ENCODE peak calls at places on chromosome 5, in ten cellular contexts. U is EL; V is epithelial cell of proximal tubule; N is hepatocyte; M is RWPE2; G is T1000; S is activated CD4-positive, alpha-beta T cell treated with anti-CD3 and anti-CD28 coated beads for 1 hour; R is SHP77; Q is NCI-H1048; Z is CD4-positive, alpha-beta T cell. A is an unnamed sample.
A peak's percentile ranks its signal among the peaks of the same experiment; 100 is the strongest.

GRCh38 chr5:131589510-131590348 is 45.3 kb downstream of the RAPGEF6 start:
- DNase-seq in R (peak; percentile 65), Q (no peak), N (peak; percentile 76), Z (peak; percentile 13), M (no peak), G (no peak), V (peak; percentile 20), S (no peak), U (peak; percentile 55), A (peak; percentile 91)

GRCh38 chr5:144335561-144335960 is 164.9 kb downstream of the KCTD16 start:
- DNase-seq in S (no peak), N (no peak), Q (no peak), U (no peak), R (peak; percentile 62), G (no peak), Z (no peak), M (no peak), V (no peak), A (no peak)

GRCh38 chr5:54616031-54616430 is 98.5 kb downstream of the SNX18 start:
- DNase-seq in V (peak; percentile 31), Q (no peak), U (no peak), M (no peak), N (peak; percentile 38), R (no peak), Z (no peak), G (no peak), S (no peak), A (no peak)

GRCh38 chr5:159459951-159460538 is 129.8 kb upstream of the IL12B start:
- DNase-seq in N (no peak), Q (no peak), G (no peak), U (peak; percentile 22), V (no peak), R (no peak), M (no peak), S (no peak), Z (no peak), A (no peak)

GRCh38 chr5:99320461-99320860 is 391.7 kb upstream of the CHD1 start:
- DNase-seq in Q (no peak), U (no peak), M (no peak), R (no peak), N (peak; percentile 10), V (no peak), S (no peak), Z (no peak), G (no peak), A (no peak)

GRCh38 chr5:452856-453710 is 10.1 kb downstream of the EXOC3 start:
- DNase-seq in Z (peak; percentile 1), G (no peak), S (no peak), V (no peak), N (no peak), U (no peak), R (no peak), M (peak; percentile 52), Q (no peak), A (peak; percentile 36)

GRCh38 chr5:52469835-52470234 is 317.9 kb upstream of the ITGA1 start:
- DNase-seq in S (no peak), G (no peak), M (no peak), Z (no peak), N (no peak), R (no peak), Q (no peak), V (no peak), U (no peak), A (no peak)

GRCh38 chr5:135030123-135030517 is 3.9 kb downstream of the PITX1 start:
- DNase-seq in N (no peak), U (no peak), V (no peak), R (no peak), S (no peak), G (no peak), Q (no peak), M (no peak), Z (no peak), A (no peak)